ENCODE peak calls at places on chromosomes 13 and 19, in six cellular contexts. Y is H9, G is mesenchymal stem cell, M is trophoblast cell, X is neuronal stem cell, K is H1. W is an unnamed sample.

GRCh38 chr13:49933511-49933910 is 2.6 kb downstream of the SPRYD7 start:
- DNase-seq in Y (no peak), K (no peak), M (no peak), X (no peak), G (peak; percentile 52), W (no peak)

GRCh38 chr19:47781590-47782318 is 3.3 kb downstream of the SELENOW start:
- DNase-seq in Y (no peak), X (no peak), G (no peak), M (peak; percentile 29), K (no peak), W (no peak)

GRCh38 chr13:97125810-97126738 is 96.1 kb upstream of the MBNL2 start:
- DNase-seq in K (no peak), X (no peak), Y (no peak), M (no peak), G (no peak), W (peak; percentile 39)

GRCh38 chr13:98462946-98463345 is 114.0 kb downstream of the STK24 start:
- DNase-seq in K (no peak), Y (no peak), G (no peak), M (no peak), X (no peak), W (no peak)

GRCh38 chr13:85575110-85575509 is 224.1 kb downstream of the SLITRK6 start:
- DNase-seq in Y (no peak), M (no peak), X (no peak), K (no peak), G (no peak), W (no peak)

GRCh38 chr19:43983544-43983911 is 460 bp upstream of the ZNF155 start:
- DNase-seq in M (no peak), Y (no peak), X (no peak), G (no peak), K (no peak), W (no peak)

GRCh38 chr19:52724701-52725514 is 9.9 kb downstream of the ZNF611 start:
- DNase-seq in K (no peak), Y (no peak), G (peak; percentile 11), X (no peak), M (no peak), W (no peak)

GRCh38 chr19:39492788-39493187 is 6.0 kb upstream of the DLL3 start:
- DNase-seq in X (no peak), K (no peak), Y (no peak), M (no peak), G (no peak), W (no peak)

GRCh38 chr19:9584073-9584833 is at the start of gene ZNF121:
- DNase-seq in M (peak; percentile 68), Y (peak; percentile 92), G (peak; percentile 83), X (peak; percentile 80), K (peak; percentile 96), W (peak; percentile 73)

GRCh38 chr13:80379245-80379644 is 38.3 kb upstream of the SPRY2 start:
- DNase-seq in X (no peak), Y (no peak), M (no peak), K (no peak), G (peak; percentile 40), W (peak; percentile 43)

GRCh38 chr19:7833225-7834156 is 3.5 kb downstream of the EVI5L start:
- DNase-seq in X (no peak), Y (no peak), G (no peak), M (peak; percentile 61), K (no peak), W (peak; percentile 33)

GRCh38 chr19:2223391-2223790 is 12.7 kb downstream of the PLEKHJ1 start:
- DNase-seq in X (no peak), K (no peak), M (no peak), Y (no peak), G (no peak), W (no peak)

GRCh38 chr19:51724543-51724942 is 752 bp upstream of the HAS1 start:
- DNase-seq in M (no peak), K (no peak), G (no peak), Y (no peak), X (no peak), W (no peak)

GRCh38 chr19:31892060-31892459 is 453.4 kb upstream of the ZNF507 start:
- DNase-seq in G (no peak), X (no peak), M (no peak), Y (no peak), K (no peak), W (no peak)

GRCh38 chr19:38851622-38852230 is 1.9 kb upstream of the HNRNPL start:
- DNase-seq in K (peak; percentile 94), G (peak; percentile 92), M (peak; percentile 87), X (peak; percentile 92), Y (peak; percentile 91), W (peak; percentile 88)

GRCh38 chr13:44224433-44225149 is 149.0 kb upstream of the SERP2 start:
- DNase-seq in G (no peak), K (no peak), Y (no peak), X (no peak), M (no peak), W (no peak)

GRCh38 chr19:13835791-13836723 is 40.8 kb downstream of the ZSWIM4 start:
- DNase-seq in M (peak; percentile 85), Y (no peak), K (no peak), X (no peak), G (peak; percentile 84), W (no peak)

GRCh38 chr19:751501-752341 is 809 bp downstream of the MISP start:
- DNase-seq in K (no peak), M (peak; percentile 67), X (no peak), G (peak; percentile 88), Y (peak; percentile 31), W (peak; percentile 87)

GRCh38 chr13:39804332-39805231 is 149.1 kb downstream of the COG6 start:
- DNase-seq in X (no peak), K (no peak), M (no peak), Y (no peak), G (no peak), W (no peak)

GRCh38 chr19:9847087-9847671 is 12.1 kb downstream of the PIN1 start:
- DNase-seq in M (peak; percentile 11), X (no peak), K (peak; percentile 79), Y (peak; percentile 80), G (peak; percentile 90), W (peak; percentile 97)

GRCh38 chr19:29389495-29389894 is 136.3 kb upstream of the VSTM2B start:
- DNase-seq in Y (no peak), M (no peak), K (no peak), G (no peak), X (no peak), W (no peak)

GRCh38 chr13:111177081-111177711 is 62.1 kb downstream of the ARHGEF7 start:
- DNase-seq in G (peak; percentile 23), X (no peak), Y (no peak), M (no peak), K (no peak), W (peak; percentile 68)

GRCh38 chr19:676343-677105 is at the start of gene FSTL3:
- DNase-seq in G (peak; percentile 27), X (no peak), M (peak; percentile 45), Y (no peak), K (no peak), W (no peak)

DNA sequence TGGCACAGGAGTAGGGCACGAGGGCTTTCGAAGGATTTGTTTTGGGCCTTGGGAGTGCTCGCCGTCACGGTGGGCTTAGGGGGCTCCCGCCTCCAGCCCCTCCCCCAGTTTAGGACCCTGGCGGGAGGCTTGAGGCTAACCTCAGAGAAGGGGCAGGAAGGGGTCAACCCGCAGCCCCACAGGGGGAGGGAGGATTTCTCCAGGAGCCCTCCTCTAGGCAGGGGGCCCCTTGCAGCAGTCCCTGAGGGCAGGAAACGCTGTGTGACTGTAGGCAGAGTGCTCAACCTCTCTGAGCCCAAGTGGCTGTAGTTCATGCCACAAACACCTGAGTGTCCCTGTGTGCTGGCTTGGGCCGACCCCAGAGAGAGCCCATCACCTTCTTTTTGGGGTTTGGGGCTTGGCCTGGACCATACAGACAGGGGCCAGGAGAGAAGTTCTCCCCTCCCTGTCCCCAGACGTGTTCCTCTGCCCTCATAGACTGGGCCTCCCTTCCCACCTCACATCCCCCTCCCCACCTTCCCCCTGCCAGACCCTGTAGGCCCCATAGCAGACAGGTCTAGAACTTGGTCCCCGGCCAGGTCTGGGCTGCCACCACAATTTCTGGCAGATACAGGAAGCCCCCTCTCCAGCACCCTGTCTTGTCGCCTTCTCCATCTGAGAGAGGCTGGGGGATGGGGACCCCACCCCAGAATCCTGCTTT is 8.1 kb downstream of the ISYNA1 start:
- DNase-seq in Y (no peak), G (peak; percentile 36), X (no peak), M (no peak), K (no peak), W (no peak)
- H3K4ac ChIP-seq in Y (no peak overlapping the region), G (peak overlapping the region; percentile 92), X (peak overlapping the region; percentile 17), M (peak overlapping the region; percentile 34), K (no peak overlapping the region), W (peak overlapping the region; percentile 18)

DNA sequence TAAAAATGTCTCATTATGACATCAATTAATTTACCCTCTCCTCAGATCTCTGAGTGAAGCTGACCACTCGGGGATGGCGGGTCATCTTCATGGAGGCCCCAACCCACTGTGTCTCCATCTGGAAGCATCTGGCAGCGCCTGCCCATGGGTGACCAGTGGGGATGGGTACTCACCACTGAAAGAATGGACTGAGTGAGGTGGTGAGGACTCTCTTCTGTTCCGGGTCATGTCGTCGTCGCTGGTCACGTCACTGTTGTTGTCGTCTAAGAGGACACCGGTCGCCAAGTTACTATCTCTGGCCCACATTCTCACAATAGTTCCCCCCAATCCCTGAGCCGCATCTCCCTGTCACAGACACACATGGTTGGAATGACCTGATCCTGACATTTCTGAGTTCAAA is 17.1 kb downstream of the PEG3 start:
- DNase-seq in G (no peak), X (no peak), Y (no peak), K (no peak), M (no peak), W (no peak)
- H3K9me3 ChIP-seq in G (peaks cover 11% of the 10 kb centered on the region), X (peaks cover 30% of the 10 kb centered on the region), Y (peaks cover 93% of the 10 kb centered on the region), K (peaks cover 86% of the 10 kb centered on the region), M (peaks cover 16% of the 10 kb centered on the region), W (peaks cover 52% of the 10 kb centered on the region)

GRCh38 chr13:20142927-20143480 is 17.8 kb downstream of the GJA3 start:
- DNase-seq in K (no peak), X (no peak), M (no peak), Y (no peak), G (no peak), W (no peak)

GRCh38 chr13:20148501-20149183 is 12.2 kb downstream of the GJA3 start:
- DNase-seq in K (no peak), X (no peak), G (no peak), M (no peak), Y (peak; percentile 19), W (no peak)

GRCh38 chr13:20144141-20144850 is 16.6 kb downstream of the GJA3 start:
- DNase-seq in G (no peak), Y (no peak), X (no peak), K (peak; percentile 39), M (no peak), W (no peak)

GRCh38 chr13:20145521-20145920 is 15.3 kb downstream of the GJA3 start:
- DNase-seq in Y (no peak), G (no peak), K (peak; percentile 41), M (no peak), X (no peak), W (no peak)

GRCh38 chr13:20146381-20146780 is 14.5 kb downstream of the GJA3 start:
- DNase-seq in X (no peak), K (no peak), G (no peak), Y (no peak), M (no peak), W (no peak)
- H3K18ac ChIP-seq in X (no peak overlapping the region), K (no peak overlapping the region), G (no peak overlapping the region), Y (no peak overlapping the region), M (no peak overlapping the region), W (no peak overlapping the region)

DNA sequence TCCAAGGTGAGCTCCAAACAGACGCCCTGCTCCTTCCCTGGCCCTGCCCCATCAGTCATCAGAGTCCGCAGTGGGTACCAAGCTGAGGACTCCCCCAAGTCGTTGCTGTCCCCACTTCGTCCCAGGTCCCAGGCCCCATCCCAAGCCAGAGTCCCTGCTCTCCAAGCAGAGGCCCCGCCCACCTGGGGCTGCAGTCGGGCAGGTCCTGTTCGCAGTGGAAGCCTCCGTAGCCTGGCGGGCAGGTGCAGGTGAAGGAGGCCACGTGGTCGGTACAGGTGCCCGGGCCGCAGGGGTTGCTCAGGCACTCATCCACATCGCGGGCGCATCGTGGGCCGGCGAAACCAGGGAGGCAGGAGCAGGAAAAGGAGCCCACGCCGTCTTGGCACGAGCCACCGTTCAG is 19.4 kb downstream of the NOTCH3 start:
- DNase-seq in X (no peak), M (peak; percentile 19), G (no peak), K (no peak), Y (peak; percentile 87), W (no peak)
- H3K4ac ChIP-seq in X (no peak overlapping the region), M (no peak overlapping the region), G (no peak overlapping the region), K (no peak overlapping the region), Y (no peak overlapping the region), W (no peak overlapping the region)